ENCODE peak calls at places on chromosomes 3 and 15, in eight cellular contexts. A is spleen, P is fibroblast of mammary gland, S is kidney, L is mesenchymal stem cell, V is tibial artery, I is K562, O is Peyer's patch. G is an unnamed sample.

GRCh38 chr3:159964166-159964973 is 24.3 kb upstream of the IL12A start:
- DNase-seq in A (no peak), P (peak), S (no peak), L (peak), V (no peak), I (no peak), O (no peak), G (no peak)

GRCh38 chr15:57476533-57476975 is 100.2 kb downstream of the CGNL1 start:
- DNase-seq in A (no peak), P (peak), S (no peak), L (peak), V (no peak), I (no peak), O (no peak), G (no peak)

GRCh38 chr3:149536429-149536828 is 61.9 kb downstream of the TM4SF4 start:
- DNase-seq in A (no peak), P (no peak), S (peak), L (peak), V (no peak), I (no peak), O (no peak), G (no peak)

GRCh38 chr3:55461896-55462295 is 25.2 kb downstream of the WNT5A start:
- DNase-seq in A (no peak), P (peak), S (no peak), L (peak), V (no peak), I (no peak), O (no peak), G (no peak)

GRCh38 chr3:186831795-186832194 is 10.7 kb upstream of the ADIPOQ start:
- DNase-seq in A (no peak), P (no peak), S (no peak), L (no peak), V (no peak), I (no peak), O (no peak), G (no peak)

GRCh38 chr3:182284793-182285192 is 508.5 kb upstream of the ATP11B start:
- DNase-seq in A (no peak), P (no peak), S (no peak), L (no peak), V (no peak), I (no peak), O (no peak), G (no peak)

GRCh38 chr3:182349951-182350350 is 443.4 kb upstream of the ATP11B start:
- DNase-seq in A (no peak), P (no peak), S (no peak), L (no peak), V (no peak), I (no peak), O (no peak), G (no peak)

GRCh38 chr3:118144919-118145318 is 889.7 kb downstream of the IGSF11 start:
- DNase-seq in A (no peak), P (no peak), S (no peak), L (no peak), V (peak), I (no peak), O (no peak), G (peak)

GRCh38 chr3:41092791-41093190 is 106.5 kb upstream of the CTNNB1 start:
- DNase-seq in A (no peak), P (no peak), S (no peak), L (no peak), V (no peak), I (no peak), O (no peak), G (no peak)

GRCh38 chr15:62464705-62465104 is 299.6 kb upstream of the C2CD4B start:
- DNase-seq in A (no peak), P (peak), S (no peak), L (no peak), V (no peak), I (no peak), O (no peak), G (no peak)

GRCh38 chr15:66024998-66025397 is 155.7 kb downstream of the RAB11A start:
- DNase-seq in A (peak), P (peak), S (no peak), L (no peak), V (no peak), I (no peak), O (no peak), G (no peak)

GRCh38 chr3:104279617-104280016 is 1087.1 kb upstream of the ALCAM start:
- DNase-seq in A (no peak), P (peak), S (no peak), L (peak), V (no peak), I (no peak), O (no peak), G (no peak)

GRCh38 chr3:86087160-86087871 is 903.6 kb downstream of the VGLL3 start:
- DNase-seq in A (no peak), P (no peak), S (no peak), L (no peak), V (no peak), I (no peak), O (no peak), G (no peak)

GRCh38 chr3:46878796-46879436 is 1.4 kb downstream of the PTH1R start:
- DNase-seq in A (no peak), P (no peak), S (peak), L (no peak), V (no peak), I (no peak), O (no peak), G (no peak)

GRCh38 chr3:47469616-47470015 is 6.1 kb downstream of the SCAP start:
- DNase-seq in A (no peak), P (peak), S (no peak), L (no peak), V (no peak), I (no peak), O (no peak), G (no peak)

GRCh38 chr3:163664466-163664865 is 1413.8 kb downstream of the SI start:
- DNase-seq in A (no peak), P (no peak), S (no peak), L (no peak), V (no peak), I (no peak), O (no peak), G (no peak)

GRCh38 chr15:49622561-49622960 is 1.7 kb downstream of the DTWD1 start:
- DNase-seq in A (no peak), P (peak), S (no peak), L (peak), V (no peak), I (peak), O (no peak), G (no peak)

GRCh38 chr3:147191795-147192385 is 214.5 kb downstream of the ZIC4 start:
- DNase-seq in A (no peak), P (peak), S (no peak), L (peak), V (no peak), I (peak), O (no peak), G (no peak)

GRCh38 chr3:139758654-139759291 is 81.0 kb upstream of the NMNAT3 start:
- DNase-seq in A (no peak), P (no peak), S (no peak), L (peak), V (no peak), I (no peak), O (no peak), G (no peak)

GRCh38 chr3:191290311-191291025 is 38.7 kb upstream of the CCDC50 start:
- DNase-seq in A (no peak), P (peak), S (no peak), L (no peak), V (no peak), I (no peak), O (no peak), G (no peak)

GRCh38 chr3:125334675-125335560 is 40.2 kb downstream of the ZNF148 start:
- DNase-seq in A (no peak), P (no peak), S (no peak), L (no peak), V (no peak), I (no peak), O (no peak), G (no peak)

GRCh38 chr3:183490211-183490601 is 61.8 kb upstream of the MCF2L2 start:
- DNase-seq in A (no peak), P (no peak), S (no peak), L (no peak), V (no peak), I (no peak), O (no peak), G (no peak)

GRCh38 chr3:79286882-79287281 is 480.9 kb downstream of the ROBO1 start:
- DNase-seq in A (no peak), P (peak), S (no peak), L (no peak), V (no peak), I (no peak), O (no peak), G (no peak)

GRCh38 chr3:147412491-147412916 is 3.3 kb downstream of the ZIC1 start:
- DNase-seq in A (no peak), P (no peak), S (peak), L (no peak), V (no peak), I (no peak), O (no peak), G (no peak)

GRCh38 chr15:64032327-64032726 is 14.0 kb downstream of the DAPK2 start:
- DNase-seq in A (no peak), P (no peak), S (no peak), L (no peak), V (no peak), I (peak), O (no peak), G (no peak)

GRCh38 chr15:95559875-95560394 is 770.6 kb upstream of the NR2F2 start:
- DNase-seq in A (no peak), P (peak), S (no peak), L (peak), V (peak), I (peak), O (no peak), G (peak)

GRCh38 chr15:90860942-90861675 is 7.3 kb upstream of the FURIN start:
- DNase-seq in A (no peak), P (no peak), S (no peak), L (peak), V (no peak), I (no peak), O (no peak), G (no peak)

GRCh38 chr3:172709776-172710708 is 825 bp downstream of the NCEH1 start:
- DNase-seq in A (peak), P (peak), S (peak), L (peak), V (peak), I (peak), O (no peak), G (no peak)

GRCh38 chr3:2771711-2772110 is 338.5 kb downstream of the IL5RA start:
- DNase-seq in A (no peak), P (no peak), S (no peak), L (no peak), V (no peak), I (no peak), O (no peak), G (no peak)

GRCh38 chr3:37765591-37766219 is 96.0 kb upstream of the CTDSPL start:
- DNase-seq in A (no peak), P (peak), S (peak), L (peak), V (peak), I (peak), O (no peak), G (no peak)

GRCh38 chr15:48062476-48062875 is 58.3 kb upstream of the SLC24A5 start:
- DNase-seq in A (no peak), P (peak), S (no peak), L (peak), V (no peak), I (no peak), O (no peak), G (no peak)

GRCh38 chr3:49017646-49017977 is 768 bp downstream of the DALRD3 start:
- DNase-seq in A (no peak), P (no peak), S (no peak), L (no peak), V (no peak), I (peak), O (no peak), G (no peak)

GRCh38 chr3:39287859-39288221 is 8.0 kb upstream of the CX3CR1 start:
- DNase-seq in A (no peak), P (no peak), S (no peak), L (no peak), V (no peak), I (no peak), O (no peak), G (no peak)

GRCh38 chr15:77476999-77477398 is 56.3 kb downstream of the HMG20A start:
- DNase-seq in A (no peak), P (no peak), S (no peak), L (no peak), V (no peak), I (no peak), O (no peak), G (no peak)

DNA sequence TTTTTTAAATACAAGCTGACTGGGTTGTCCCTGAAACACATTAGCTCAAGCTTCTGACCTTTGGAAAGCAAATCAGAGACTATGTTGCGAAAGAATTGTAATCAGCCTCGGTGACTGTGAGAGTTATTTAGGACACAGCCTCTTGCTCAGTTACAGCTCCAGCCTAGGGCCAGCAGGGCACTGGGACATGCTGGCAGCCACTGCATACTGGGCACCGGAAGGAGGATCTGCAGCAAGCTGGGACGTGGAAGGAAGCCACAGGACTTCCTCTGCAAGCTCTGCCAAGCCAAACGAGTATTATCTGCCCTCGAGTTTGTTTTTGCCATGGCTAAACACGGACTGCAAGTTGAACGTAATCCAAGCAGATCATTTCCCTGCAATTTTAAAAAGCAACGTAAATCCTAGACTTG is 24.4 kb upstream of the COPG1 start:
- DNase-seq in A (peak), P (peak), S (peak), L (peak), V (peak), I (no peak), O (no peak), G (no peak)
- H3K4me3 ChIP-seq in A (no peak), P (peak), S (peak), L (peak), V (peak), I (no peak), O (no peak), G (no peak)

GRCh38 chr3:153061938-153062528 is 100.0 kb upstream of the RAP2B start:
- DNase-seq in A (no peak), P (no peak), S (no peak), L (no peak), V (no peak), I (peak), O (no peak), G (no peak)
- H3K4me3 ChIP-seq in A (no peak), P (no peak), S (no peak), L (no peak), V (no peak), I (no peak), O (no peak), G (no peak)

DNA sequence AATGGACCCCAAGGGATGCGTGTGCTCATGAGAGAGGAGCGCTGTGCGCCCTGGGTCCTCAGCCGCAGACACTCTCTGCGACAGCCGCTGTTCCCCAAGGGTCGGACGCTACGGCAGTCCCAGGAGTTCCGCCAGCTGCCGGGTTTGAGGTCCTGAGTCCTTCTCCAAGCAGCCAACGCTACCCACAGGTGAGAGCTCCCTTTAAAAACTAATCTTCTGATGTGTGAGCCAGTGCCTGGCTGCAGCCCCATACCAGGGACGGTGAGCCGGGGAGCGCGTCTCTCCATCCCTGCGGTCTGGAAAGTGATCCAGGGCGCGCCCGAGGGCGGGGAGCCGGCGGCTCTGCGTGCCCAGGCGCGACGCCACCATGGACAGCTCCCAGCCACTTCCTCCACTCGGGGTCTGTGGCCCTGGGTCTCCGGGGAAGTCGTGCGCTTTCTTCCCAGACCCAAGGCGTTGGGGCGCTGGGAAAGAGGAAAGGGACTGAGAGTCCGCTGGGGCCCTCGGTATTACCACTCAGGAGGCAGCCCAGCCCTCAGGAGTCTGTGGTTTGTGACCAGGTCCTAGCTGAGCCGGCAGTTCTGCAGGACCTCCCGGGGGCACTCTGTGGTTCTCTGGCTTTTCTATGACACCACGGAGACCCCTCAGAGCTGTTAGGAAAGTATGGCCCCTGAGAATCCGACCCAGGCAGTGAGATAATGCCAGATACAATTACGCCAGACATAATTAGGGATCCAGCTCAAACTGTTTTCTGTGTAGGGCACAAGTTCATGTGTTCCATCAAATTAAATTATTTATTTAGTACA is 1.4 kb downstream of the CEMIP start:
- DNase-seq in A (no peak), P (peak), S (peak), L (peak), V (no peak), I (peak), O (no peak), G (peak)
- H3K4me3 ChIP-seq in A (peak), P (peak), S (no peak), L (peak), V (peak), I (no peak), O (no peak), G (peak)

DNA sequence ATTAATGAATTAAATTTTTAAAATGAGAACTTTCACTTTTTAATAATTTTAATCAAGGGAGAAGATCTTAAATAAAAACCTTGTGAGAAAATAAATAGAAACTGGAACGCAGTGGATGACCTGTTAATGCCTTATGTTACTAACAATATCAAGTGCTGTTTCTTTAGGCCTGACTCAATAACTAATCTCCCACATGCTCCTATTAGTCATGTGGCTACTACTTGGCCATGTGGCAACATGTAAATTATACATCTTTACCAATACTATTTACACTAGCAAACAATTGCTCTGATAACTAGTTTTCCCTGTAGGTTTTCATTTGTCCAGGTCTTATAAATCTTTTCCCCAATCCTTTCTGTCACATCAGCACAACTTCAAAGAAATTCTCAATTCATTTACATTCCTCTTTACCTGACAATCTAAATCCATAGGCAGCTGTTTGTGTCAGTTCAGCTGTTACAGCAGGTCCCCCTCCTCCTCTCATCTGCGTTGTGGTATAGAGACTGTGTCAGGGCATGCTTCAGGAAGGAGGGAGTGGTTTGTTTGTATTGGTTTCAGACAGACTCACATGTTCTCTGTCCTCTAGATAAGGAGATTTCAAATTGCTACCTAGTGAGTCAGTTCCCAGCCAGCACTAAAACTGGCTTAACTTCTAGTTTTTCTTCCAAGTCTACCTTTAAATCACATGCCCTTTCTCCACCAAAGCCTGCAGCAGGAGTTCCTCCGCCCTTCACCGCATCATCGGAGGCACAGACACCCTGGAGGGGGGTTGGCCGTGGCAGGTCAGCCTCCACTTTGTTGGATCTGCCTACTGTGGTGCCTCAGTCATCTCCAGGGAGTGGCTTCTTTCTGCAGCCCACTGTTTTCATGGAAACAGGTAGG is 11.3 kb upstream of the C3orf52 start:
- DNase-seq in A (peak), P (peak), S (peak), L (peak), V (no peak), I (no peak), O (no peak), G (peak)
- H3K4me3 ChIP-seq in A (no peak), P (no peak), S (no peak), L (peak), V (no peak), I (no peak), O (no peak), G (no peak)

DNA sequence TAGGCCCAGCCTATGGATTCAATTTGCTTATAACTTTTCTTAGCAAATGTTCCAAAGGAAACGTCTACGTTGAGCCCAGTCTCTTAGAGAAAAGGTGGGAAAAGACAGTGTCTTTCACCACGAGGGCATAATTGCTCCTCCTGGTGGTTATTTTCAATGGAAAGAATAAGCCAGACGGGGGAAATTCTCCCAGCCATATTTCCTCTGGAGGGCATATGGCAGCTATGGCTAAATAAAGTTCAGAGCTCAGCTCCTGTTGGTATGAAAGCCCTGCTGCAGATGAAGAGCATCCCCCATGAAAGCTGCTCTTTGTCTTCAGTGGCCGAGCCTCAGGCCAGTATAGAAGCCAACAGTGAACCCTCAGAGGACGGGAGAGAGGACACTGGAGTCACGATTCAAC is 297.9 kb downstream of the RYR3 start:
- DNase-seq in A (no peak), P (peak), S (no peak), L (no peak), V (no peak), I (peak), O (no peak), G (no peak)
- H3K4me3 ChIP-seq in A (no peak), P (no peak), S (no peak), L (no peak), V (no peak), I (no peak), O (no peak), G (no peak)

GRCh38 chr3:56823421-56823926 is 21.7 kb upstream of the ARHGEF3 start:
- DNase-seq in A (no peak), P (no peak), S (no peak), L (no peak), V (no peak), I (no peak), O (no peak), G (no peak)
- H3K4me3 ChIP-seq in A (no peak), P (no peak), S (no peak), L (no peak), V (no peak), I (no peak), O (no peak), G (no peak)

DNA sequence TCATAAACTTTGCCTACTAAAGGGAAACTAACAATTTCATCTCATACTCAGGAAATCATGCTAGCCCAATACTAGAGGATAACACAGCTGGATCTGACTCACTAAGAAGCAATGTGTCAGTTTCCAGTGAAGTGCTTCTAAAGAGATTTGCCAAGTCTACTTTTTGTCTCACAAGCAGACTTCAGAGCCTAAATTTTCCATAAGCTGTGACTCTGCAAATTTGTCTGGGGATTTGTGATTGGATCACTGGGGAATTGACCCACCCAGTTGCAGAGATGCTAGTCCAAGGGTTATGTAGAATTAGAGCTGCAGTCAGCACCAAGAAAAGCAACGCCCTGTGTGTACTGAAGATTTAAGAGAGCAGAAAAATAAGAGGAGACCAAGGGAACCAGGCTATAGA is 647.1 kb downstream of the NTRK3 start:
- DNase-seq in A (no peak), P (peak), S (no peak), L (peak), V (no peak), I (peak), O (no peak), G (no peak)
- H3K4me3 ChIP-seq in A (no peak), P (no peak), S (no peak), L (peak), V (no peak), I (no peak), O (no peak), G (no peak)